ENCODE peak calls at places on chromosomes 11 and 22, in eight cellular contexts. One of them, this sample, is unnamed.

GRCh38 chr11:111878385-111878765 is 590 bp downstream of the FDXACB1 start:
- DNase-seq in right lobe of liver: no peak
- DNase-seq in HS-5: peak; percentile 14
- DNase-seq in fibroblast of mammary gland: peak; percentile 36
- DNase-seq in occipital lobe: no peak
- DNase-seq in kidney tubule cell: no peak
- DNase-seq in activated CD4-positive, alpha-beta T cell treated with anti-CD3 and anti-CD28 coated beads, Interleukin-2, amount 50 U/mL, for 48 hours: no peak
- DNase-seq in stimulated activated naive CD4-positive, alpha-beta T cell treated with Interleukin-2 at 50 U/mL for 16 hours: no peak
- DNase-seq in this sample: no peak

GRCh38 chr11:129045150-129045549 is 102.5 kb upstream of the TP53AIP1 start:
- DNase-seq in stimulated activated naive CD4-positive, alpha-beta T cell treated with Interleukin-2 at 50 U/mL for 16 hours: no peak
- DNase-seq in activated CD4-positive, alpha-beta T cell treated with anti-CD3 and anti-CD28 coated beads, Interleukin-2, amount 50 U/mL, for 48 hours: no peak
- DNase-seq in right lobe of liver: no peak
- DNase-seq in HS-5: no peak
- DNase-seq in occipital lobe: no peak
- DNase-seq in kidney tubule cell: no peak
- DNase-seq in fibroblast of mammary gland: no peak
- DNase-seq in this sample: no peak

GRCh38 chr22:45125198-45125597 is 38.5 kb upstream of the NUP50 start:
- DNase-seq in occipital lobe: peak; percentile 23
- DNase-seq in fibroblast of mammary gland: peak; percentile 85
- DNase-seq in activated CD4-positive, alpha-beta T cell treated with anti-CD3 and anti-CD28 coated beads, Interleukin-2, amount 50 U/mL, for 48 hours: no peak
- DNase-seq in stimulated activated naive CD4-positive, alpha-beta T cell treated with Interleukin-2 at 50 U/mL for 16 hours: no peak
- DNase-seq in right lobe of liver: no peak
- DNase-seq in kidney tubule cell: peak; percentile 30
- DNase-seq in HS-5: no peak
- DNase-seq in this sample: no peak

GRCh38 chr11:43738600-43739409 is 58.3 kb downstream of the HSD17B12 start:
- DNase-seq in activated CD4-positive, alpha-beta T cell treated with anti-CD3 and anti-CD28 coated beads, Interleukin-2, amount 50 U/mL, for 48 hours: no peak
- DNase-seq in right lobe of liver: no peak
- DNase-seq in fibroblast of mammary gland: peak; percentile 82
- DNase-seq in kidney tubule cell: peak; percentile 47
- DNase-seq in occipital lobe: no peak
- DNase-seq in HS-5: peak; percentile 10
- DNase-seq in stimulated activated naive CD4-positive, alpha-beta T cell treated with Interleukin-2 at 50 U/mL for 16 hours: no peak
- DNase-seq in this sample: no peak

GRCh38 chr22:46614070-46614931 is 5.9 kb upstream of the GRAMD4 start:
- DNase-seq in occipital lobe: no peak
- DNase-seq in right lobe of liver: no peak
- DNase-seq in activated CD4-positive, alpha-beta T cell treated with anti-CD3 and anti-CD28 coated beads, Interleukin-2, amount 50 U/mL, for 48 hours: peak; percentile 68
- DNase-seq in fibroblast of mammary gland: no peak
- DNase-seq in kidney tubule cell: no peak
- DNase-seq in HS-5: no peak
- DNase-seq in stimulated activated naive CD4-positive, alpha-beta T cell treated with Interleukin-2 at 50 U/mL for 16 hours: peak; percentile 57
- DNase-seq in this sample: peak; percentile 85

GRCh38 chr11:113082501-113082900 is 121.3 kb downstream of the NCAM1 start:
- DNase-seq in HS-5: no peak
- DNase-seq in right lobe of liver: no peak
- DNase-seq in fibroblast of mammary gland: no peak
- DNase-seq in stimulated activated naive CD4-positive, alpha-beta T cell treated with Interleukin-2 at 50 U/mL for 16 hours: no peak
- DNase-seq in activated CD4-positive, alpha-beta T cell treated with anti-CD3 and anti-CD28 coated beads, Interleukin-2, amount 50 U/mL, for 48 hours: no peak
- DNase-seq in occipital lobe: no peak
- DNase-seq in kidney tubule cell: no peak
- DNase-seq in this sample: no peak

GRCh38 chr11:17400048-17400775 is 11.8 kb upstream of the KCNJ11 start:
- DNase-seq in kidney tubule cell: no peak
- DNase-seq in activated CD4-positive, alpha-beta T cell treated with anti-CD3 and anti-CD28 coated beads, Interleukin-2, amount 50 U/mL, for 48 hours: no peak
- DNase-seq in right lobe of liver: no peak
- DNase-seq in HS-5: no peak
- DNase-seq in stimulated activated naive CD4-positive, alpha-beta T cell treated with Interleukin-2 at 50 U/mL for 16 hours: no peak
- DNase-seq in fibroblast of mammary gland: no peak
- DNase-seq in occipital lobe: no peak
- DNase-seq in this sample: no peak

GRCh38 chr11:129960216-129961214 is 42.1 kb downstream of the PRDM10 start:
- DNase-seq in stimulated activated naive CD4-positive, alpha-beta T cell treated with Interleukin-2 at 50 U/mL for 16 hours: no peak
- DNase-seq in occipital lobe: no peak
- DNase-seq in right lobe of liver: no peak
- DNase-seq in fibroblast of mammary gland: peak; percentile 96
- DNase-seq in HS-5: peak; percentile 66
- DNase-seq in kidney tubule cell: peak; percentile 81
- DNase-seq in activated CD4-positive, alpha-beta T cell treated with anti-CD3 and anti-CD28 coated beads, Interleukin-2, amount 50 U/mL, for 48 hours: peak; percentile 11
- DNase-seq in this sample: peak; percentile 28

GRCh38 chr11:5507586-5508305 is 2.0 kb downstream of the UBQLN3 start:
- DNase-seq in kidney tubule cell: no peak
- DNase-seq in right lobe of liver: no peak
- DNase-seq in stimulated activated naive CD4-positive, alpha-beta T cell treated with Interleukin-2 at 50 U/mL for 16 hours: no peak
- DNase-seq in HS-5: no peak
- DNase-seq in fibroblast of mammary gland: no peak
- DNase-seq in activated CD4-positive, alpha-beta T cell treated with anti-CD3 and anti-CD28 coated beads, Interleukin-2, amount 50 U/mL, for 48 hours: no peak
- DNase-seq in occipital lobe: no peak
- DNase-seq in this sample: no peak

This sample was measured in activated CD4-positive, alpha-beta memory T cell treated with anti-CD3 and anti-CD28 coated beads for 36 hours.